ENCODE peak calls at places on chromosomes 6 and 20, in six cellular contexts. T is astrocyte, G is hepatocyte, J is fibroblast of lung, Q is DND-41, S is GM12878. X is an unnamed sample. For H3K9me3, the result is how much of the 10 kb centered on the place peaks cover.

GRCh38 chr6:57224769-57225515 is 2.8 kb upstream of the RAB23 start:
- DNase-seq in T (peak), G (peak), J (peak), Q (no peak), S (no peak), X (no peak)

GRCh38 chr6:5525209-5525608 is 263.9 kb downstream of the FARS2 start:
- DNase-seq in T (peak), G (peak), J (peak), Q (no peak), S (no peak), X (no peak)

GRCh38 chr6:14875678-14876063 is 370.2 kb upstream of the JARID2 start:
- DNase-seq in T (no peak), G (no peak), J (peak), Q (no peak), S (peak), X (no peak)

GRCh38 chr6:25560851-25561250 is 91.2 kb upstream of the SCGN start:
- DNase-seq in T (no peak), G (no peak), J (no peak), Q (no peak), S (no peak), X (no peak)

GRCh38 chr20:61673152-61673551 is 392.5 kb downstream of the TAF4 start:
- DNase-seq in T (no peak), G (no peak), J (no peak), Q (no peak), S (no peak), X (no peak)

GRCh38 chr6:26251354-26252081 is 113.5 kb upstream of the BTN3A2 start:
- DNase-seq in T (peak), G (peak), J (peak), Q (peak), S (peak), X (peak)

GRCh38 chr6:2958331-2958711 is 13.0 kb downstream of the SERPINB6 start:
- DNase-seq in T (no peak), G (no peak), J (no peak), Q (no peak), S (no peak), X (no peak)

GRCh38 chr20:58986968-58987517 is 6.0 kb downstream of the NELFCD start:
- DNase-seq in T (no peak), G (no peak), J (no peak), Q (no peak), S (no peak), X (no peak)

GRCh38 chr6:162940426-162940825 is 212.7 kb downstream of the PACRG start:
- DNase-seq in T (no peak), G (no peak), J (peak), Q (no peak), S (no peak), X (no peak)

GRCh38 chr6:162942860-162943259 is 215.1 kb downstream of the PACRG start:
- DNase-seq in T (peak), G (no peak), J (peak), Q (no peak), S (no peak), X (no peak)

GRCh38 chr6:162941128-162941527 is 213.4 kb downstream of the PACRG start:
- DNase-seq in T (no peak), G (no peak), J (no peak), Q (no peak), S (no peak), X (no peak)

GRCh38 chr6:162943369-162943768 is 215.6 kb downstream of the PACRG start:
- DNase-seq in T (no peak), G (no peak), J (no peak), Q (no peak), S (no peak), X (no peak)
- H3K9me3 ChIP-seq in T (under half), G (under half), J (under half), Q (under half), S (under half), X (under half)

GRCh38 chr20:63296411-63297299 is 3.7 kb downstream of the COL20A1 start:
- DNase-seq in T (no peak), G (no peak), J (no peak), Q (no peak), S (no peak), X (peak)

GRCh38 chr20:63295846-63296245 is 2.9 kb downstream of the COL20A1 start:
- DNase-seq in T (no peak), G (no peak), J (no peak), Q (no peak), S (no peak), X (peak)

GRCh38 chr20:63294536-63294900 is 1.5 kb downstream of the COL20A1 start:
- DNase-seq in T (no peak), G (no peak), J (no peak), Q (no peak), S (no peak), X (no peak)

GRCh38 chr20:63295018-63295417 is 2.0 kb downstream of the COL20A1 start:
- DNase-seq in T (no peak), G (no peak), J (no peak), Q (no peak), S (no peak), X (no peak)

GRCh38 chr20:63295422-63295821 is 2.4 kb downstream of the COL20A1 start:
- DNase-seq in T (no peak), G (no peak), J (no peak), Q (no peak), S (no peak), X (no peak)
- TF ChIP-seq EZH2 in T (no peak), G (no peak), J (no peak), Q (no peak), S (no peak), X (no peak)

GRCh38 chr6:105667061-105667460 is 264.2 kb upstream of the PREP start:
- DNase-seq in T (no peak), G (no peak), J (no peak), Q (no peak), S (no peak), X (no peak)
- H3K9me3 ChIP-seq in T (under half), G (under half), J (under half), Q (under half), S (under half), X (under half)

GRCh38 chr20:23243791-23244190 is 106.8 kb upstream of the NXT1 start:
- DNase-seq in T (no peak), G (no peak), J (no peak), Q (peak), S (no peak), X (no peak)

GRCh38 chr20:23244207-23244915 is 106.2 kb upstream of the NXT1 start:
- DNase-seq in T (no peak), G (no peak), J (peak), Q (peak), S (no peak), X (no peak)

GRCh38 chr20:23245553-23246128 is 105.0 kb upstream of the NXT1 start:
- DNase-seq in T (no peak), G (peak), J (peak), Q (peak), S (peak), X (peak)

GRCh38 chr20:23246682-23247664 is 103.6 kb upstream of the NXT1 start:
- DNase-seq in T (no peak), G (no peak), J (peak), Q (no peak), S (peak), X (no peak)

GRCh38 chr20:23244916-23245552 is 105.6 kb upstream of the NXT1 start:
- DNase-seq in T (no peak), G (no peak), J (no peak), Q (peak), S (no peak), X (no peak)
- TF ChIP-seq EZH2 in T (no peak), G (no peak), J (no peak), Q (no peak), S (no peak), X (no peak)

GRCh38 chr6:58290177-58290576 is 972.7 kb downstream of the PRIM2 start:
- DNase-seq in T (no peak), G (no peak), J (no peak), Q (no peak), S (no peak), X (no peak)
- H3K9me3 ChIP-seq in T (under half), G (under half), J (under half), Q (under half), S (under half), X (under half)

GRCh38 chr20:34859826-34860545 is 12.7 kb downstream of the GGT7 start:
- DNase-seq in T (no peak), G (no peak), J (no peak), Q (no peak), S (no peak), X (no peak)
- TF ChIP-seq EZH2 in T (no peak), G (no peak), J (no peak), Q (no peak), S (no peak), X (no peak)

GRCh38 chr6:167500961-167501360 is 176.1 kb downstream of the TTLL2 start:
- DNase-seq in T (no peak), G (no peak), J (no peak), Q (no peak), S (no peak), X (no peak)
- H3K9me3 ChIP-seq in T (under half), G (under half), J (under half), Q (under half), S (under half), X (under half)